ENCODE peak calls at places on chromosomes 11 and 22, in eight cellular contexts. J is SK-N-SH, Z is HepG2, F is K562, B is HCT116, D is GM12878, S is HL-60, Y is GM23338. N is an unnamed sample. For H3K27me3, the result is how much of the 10 kb centered on the place peaks cover.

GRCh38 chr11:83046626-83047172 is 25.0 kb downstream of the RAB30 start:
- DNase-seq in J (no peak), F (no peak), S (no peak), Y (no peak), B (no peak), Z (no peak), D (no peak), N (no peak)

GRCh38 chr11:78417888-78418583 is 416 bp upstream of the GAB2 start:
- DNase-seq in S (peak), F (peak), B (peak), J (peak), Y (peak), Z (peak), D (no peak), N (no peak)

GRCh38 chr11:120674537-120674936 is 163.0 kb downstream of the GRIK4 start:
- DNase-seq in Z (peak), D (no peak), B (no peak), J (no peak), Y (no peak), F (no peak), S (no peak), N (no peak)

GRCh38 chr22:27876684-27877083 is 42.4 kb downstream of the PITPNB start:
- DNase-seq in J (no peak), D (no peak), Y (no peak), F (no peak), Z (no peak), S (no peak), B (no peak), N (no peak)

GRCh38 chr11:39571081-39571480 is 1888.4 kb downstream of the LRRC4C start:
- DNase-seq in J (no peak), Z (no peak), Y (no peak), B (no peak), S (no peak), D (no peak), F (no peak), N (no peak)

GRCh38 chr11:105265859-105266258 is 126.3 kb upstream of the CARD18 start:
- DNase-seq in D (no peak), Z (no peak), Y (no peak), F (no peak), B (no peak), J (no peak), S (no peak), N (no peak)

GRCh38 chr11:17968206-17968605 is 44.6 kb downstream of the SERGEF start:
- DNase-seq in F (no peak), S (no peak), B (no peak), D (no peak), Z (no peak), Y (no peak), J (no peak), N (no peak)

GRCh38 chr11:125320347-125321122 is 156.0 kb downstream of the PKNOX2 start:
- DNase-seq in F (no peak), J (no peak), Y (peak), S (no peak), Z (no peak), B (no peak), D (no peak), N (no peak)

GRCh38 chr11:124415356-124415923 is 9.2 kb downstream of the OR8B4 start:
- DNase-seq in J (no peak), D (no peak), Z (peak), S (peak), F (peak), B (peak), Y (peak), N (peak)

GRCh38 chr11:68584097-68584496 is 100.2 kb upstream of the GAL start:
- DNase-seq in J (peak), Z (peak), B (no peak), S (peak), D (no peak), F (peak), Y (peak), N (no peak)

GRCh38 chr11:119599864-119600593 is 129.0 kb downstream of the NECTIN1 start:
- DNase-seq in D (no peak), J (no peak), Z (no peak), B (no peak), Y (no peak), F (no peak), S (no peak), N (no peak)

GRCh38 chr11:125016413-125016812 is 46.7 kb upstream of the SLC37A2 start:
- DNase-seq in B (no peak), F (no peak), Z (no peak), S (no peak), Y (no peak), J (no peak), D (no peak), N (no peak)

GRCh38 chr11:59560702-59561469 is 49.5 kb downstream of the OR4D9 start:
- DNase-seq in F (peak), J (peak), Y (peak), D (peak), Z (peak), B (peak), S (peak), N (no peak)

GRCh38 chr22:44449683-44450425 is 48.2 kb downstream of the RTL6 start:
- DNase-seq in B (no peak), Z (no peak), F (no peak), S (no peak), Y (no peak), J (no peak), D (no peak), N (no peak)

GRCh38 chr11:96755752-96756151 is 365.9 kb downstream of the JRKL start:
- DNase-seq in Z (no peak), J (no peak), S (no peak), Y (no peak), F (no peak), B (no peak), D (no peak), N (no peak)

GRCh38 chr11:65454696-65455456 is 32.3 kb downstream of the NEAT1 start:
- DNase-seq in Y (peak), B (peak), S (peak), F (peak), D (peak), Z (peak), J (peak), N (no peak)

GRCh38 chr11:107457205-107457557 is 444 bp downstream of the CWF19L2 start:
- DNase-seq in F (peak), J (peak), B (no peak), D (no peak), Z (no peak), Y (peak), S (peak), N (peak)

GRCh38 chr11:123195182-123196059 is at the start of gene CLMP:
- DNase-seq in Z (no peak), D (no peak), Y (peak), J (peak), F (no peak), B (no peak), S (no peak), N (no peak)

GRCh38 chr22:17970205-17970708 is 54.1 kb downstream of the MICAL3 start:
- DNase-seq in J (no peak), S (no peak), F (peak), B (no peak), Z (no peak), Y (no peak), D (no peak), N (no peak)

GRCh38 chr11:76880314-76880713 is 19.6 kb downstream of the ACER3 start:
- DNase-seq in F (no peak), S (no peak), J (no peak), Z (no peak), B (no peak), D (no peak), Y (no peak), N (no peak)

GRCh38 chr11:68659158-68659921 is 25.0 kb upstream of the GAL start:
- DNase-seq in Z (peak), J (peak), Y (no peak), F (peak), S (no peak), B (no peak), D (no peak), N (peak)

DNA sequence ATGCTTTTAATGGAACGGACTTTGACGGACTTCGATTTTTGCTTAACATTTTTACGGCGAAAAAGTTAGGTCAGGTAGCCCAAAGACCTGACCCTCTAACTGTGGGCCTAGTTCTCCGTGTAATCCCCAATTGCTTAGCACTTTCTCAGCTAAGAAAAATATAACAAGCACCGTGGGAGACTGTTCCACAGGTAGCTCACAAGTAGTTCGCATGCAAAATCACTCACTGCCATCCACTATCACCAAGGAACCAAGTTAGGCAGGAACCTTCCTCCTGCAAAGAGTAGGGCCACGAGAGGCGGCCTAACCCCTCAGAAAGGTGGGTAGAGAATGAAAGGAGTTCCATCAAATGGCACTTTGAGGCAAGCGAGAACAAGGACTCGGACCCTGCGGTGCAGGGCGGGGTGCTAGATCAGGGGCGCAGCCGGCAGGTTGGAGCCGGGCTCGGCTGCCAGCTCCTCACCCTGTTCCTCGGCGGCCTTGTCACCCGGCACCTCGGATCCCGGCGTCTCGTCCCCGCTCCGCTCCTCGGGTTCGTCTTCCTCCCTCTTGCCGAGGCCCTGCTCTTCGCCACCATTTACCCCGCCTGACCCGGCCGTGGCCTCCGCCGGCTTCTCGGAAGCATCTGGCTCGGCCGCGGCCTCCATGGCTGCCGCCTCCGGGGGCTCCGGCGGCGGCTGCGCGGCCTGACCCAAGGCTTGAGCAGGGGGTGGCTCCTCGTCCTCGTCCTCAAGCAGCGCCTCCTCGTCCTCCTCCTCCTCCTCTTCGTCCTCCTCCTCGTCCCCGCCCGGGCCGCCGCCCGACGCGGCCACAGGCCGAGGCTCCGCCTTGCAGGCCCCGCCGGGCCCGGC is 876 bp downstream of the HNRNPUL2 start:
- DNase-seq in D (no peak), F (peak), J (no peak), S (no peak), Y (no peak), Z (no peak), B (no peak), N (no peak)
- TF ChIP-seq REST in D (no peak), F (no peak), J (no peak), S (no peak), Y (no peak), Z (no peak), B (no peak), N (no peak)

DNA sequence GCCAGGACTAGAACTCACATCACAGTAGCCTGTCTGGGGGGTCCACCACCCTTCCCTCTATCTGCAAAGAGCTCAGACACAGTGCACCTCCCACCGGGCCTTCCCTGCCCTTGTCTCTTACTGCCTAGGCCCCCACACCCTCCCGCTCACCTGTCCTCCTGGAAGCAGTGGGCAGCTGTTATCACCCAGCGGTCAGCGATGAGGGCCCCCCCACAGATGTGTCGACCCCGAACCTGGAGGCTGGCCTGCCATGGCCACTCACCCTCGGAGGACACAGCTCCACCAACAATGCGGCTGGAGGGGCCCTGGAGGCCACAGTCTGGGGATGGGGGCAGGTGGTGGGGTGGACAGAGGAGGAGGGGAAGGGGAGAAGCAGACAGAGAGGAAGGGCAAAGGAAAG is 18.8 kb downstream of the KCTD17 start:
- DNase-seq in S (no peak), D (no peak), F (no peak), B (no peak), J (no peak), Y (no peak), Z (no peak), N (no peak)
- H3K27me3 ChIP-seq in S (under half), D (under half), F (under half), B (under half), J (under half), Y (half or more), Z (under half), N (under half)

GRCh38 chr22:45496451-45496941 is 6.2 kb upstream of the FBLN1 start:
- DNase-seq in F (no peak), Z (peak), S (no peak), Y (no peak), D (no peak), J (peak), B (no peak), N (no peak)
- TF ChIP-seq POLR2AphosphoS5 in F (no peak), Z (no peak), S (no peak), Y (no peak), D (no peak), J (no peak), B (no peak), N (no peak)

GRCh38 chr11:28919194-28919593 is 811.0 kb downstream of the METTL15 start:
- DNase-seq in J (no peak), D (no peak), Y (no peak), B (no peak), Z (no peak), S (no peak), F (no peak), N (no peak)
- TF ChIP-seq REST in J (no peak), D (no peak), Y (no peak), B (no peak), Z (no peak), S (no peak), F (no peak), N (no peak)

GRCh38 chr11:44306469-44307244 is 3.3 kb downstream of the ALX4 start:
- DNase-seq in D (no peak), S (no peak), Y (no peak), J (peak), Z (no peak), F (no peak), B (no peak), N (no peak)
- H3K27me3 ChIP-seq in D (under half), S (half or more), Y (half or more), J (half or more), Z (half or more), F (under half), B (under half), N (under half)

GRCh38 chr11:45988922-45989321 is 66.5 kb downstream of the LARGE2 start:
- DNase-seq in Y (no peak), S (no peak), J (no peak), Z (no peak), D (no peak), F (no peak), B (no peak), N (no peak)

GRCh38 chr11:45993438-45994064 is 71.1 kb downstream of the LARGE2 start:
- DNase-seq in Z (no peak), J (no peak), B (no peak), S (no peak), F (peak), Y (peak), D (no peak), N (no peak)

GRCh38 chr11:45997599-45997998 is 75.1 kb downstream of the LARGE2 start:
- DNase-seq in J (no peak), B (no peak), S (no peak), Z (no peak), F (peak), Y (no peak), D (no peak), N (no peak)

GRCh38 chr11:45995342-45995734 is 72.9 kb downstream of the LARGE2 start:
- DNase-seq in Z (no peak), Y (no peak), J (no peak), B (no peak), D (no peak), S (no peak), F (peak), N (no peak)

GRCh38 chr11:45994421-45995341 is 72.2 kb downstream of the LARGE2 start:
- DNase-seq in S (no peak), D (no peak), Z (no peak), F (peak), J (peak), Y (peak), B (no peak), N (no peak)
- TF ChIP-seq POLR2AphosphoS5 in S (no peak), D (no peak), Z (no peak), F (peak), J (no peak), Y (peak), B (no peak), N (no peak)

GRCh38 chr22:39275814-39276443 is 31.1 kb upstream of the PDGFB start:
- DNase-seq in S (no peak), B (no peak), F (no peak), Y (no peak), Z (no peak), J (no peak), D (no peak), N (no peak)

GRCh38 chr22:39276461-39277134 is 31.8 kb upstream of the PDGFB start:
- DNase-seq in S (no peak), F (no peak), J (no peak), B (no peak), Z (no peak), D (no peak), Y (no peak), N (no peak)

GRCh38 chr22:39277135-39277607 is 32.4 kb upstream of the PDGFB start:
- DNase-seq in Z (no peak), S (peak), J (no peak), B (no peak), Y (no peak), F (no peak), D (no peak), N (no peak)

GRCh38 chr22:39279170-39279850 is 34.5 kb upstream of the PDGFB start:
- DNase-seq in B (no peak), D (no peak), Y (peak), S (no peak), Z (no peak), J (no peak), F (no peak), N (no peak)

GRCh38 chr22:39278040-39278439 is 33.3 kb upstream of the PDGFB start:
- DNase-seq in F (no peak), D (no peak), J (no peak), B (no peak), S (no peak), Z (no peak), Y (peak), N (no peak)
- TF ChIP-seq REST in F (no peak), D (no peak), J (no peak), B (no peak), S (no peak), Z (no peak), Y (no peak), N (no peak)

GRCh38 chr22:37002633-37003032 is 16.6 kb downstream of the TST start:
- DNase-seq in Z (no peak), B (no peak), Y (no peak), S (no peak), F (no peak), J (no peak), D (no peak), N (no peak)
- H3K27me3 ChIP-seq in Z (under half), B (under half), Y (under half), S (under half), F (under half), J (under half), D (under half), N (under half)

GRCh38 chr22:46617250-46618103 is 2.7 kb upstream of the GRAMD4 start:
- DNase-seq in S (peak), B (no peak), Z (no peak), J (no peak), F (no peak), Y (no peak), D (no peak), N (no peak)
- TF ChIP-seq POLR2AphosphoS5 in S (no peak), B (no peak), Z (no peak), J (no peak), F (no peak), Y (no peak), D (no peak), N (no peak)

DNA sequence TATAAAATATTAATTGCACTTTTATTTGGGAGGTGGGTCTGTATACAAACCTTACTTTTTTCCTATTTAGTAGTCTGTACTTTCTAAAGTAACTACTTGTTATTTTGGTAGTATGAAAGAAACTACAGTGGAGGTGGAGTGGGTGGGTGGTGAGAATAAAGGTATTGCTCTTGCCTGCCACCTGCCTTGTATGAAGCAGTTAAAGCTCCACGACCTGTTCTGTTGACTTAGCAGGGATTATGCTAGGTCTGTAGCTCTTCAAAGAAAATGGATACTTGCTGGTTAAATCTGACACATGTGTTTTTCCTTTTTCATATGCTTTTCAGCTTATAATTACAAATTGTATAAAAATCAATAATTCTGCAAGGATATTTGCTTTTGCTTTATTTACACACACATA is 111.9 kb downstream of the EHF start:
- DNase-seq in Z (peak), D (no peak), Y (no peak), B (no peak), J (no peak), F (no peak), S (no peak), N (no peak)
- TF ChIP-seq REST in Z (no peak), D (no peak), Y (no peak), B (no peak), J (no peak), F (no peak), S (no peak), N (no peak)